ENCODE peak calls at places on chromosomes 2 and 18, in eight cellular contexts. T, C, U, Q, E, N, R and Z are unnamed samples.

GRCh38 chr2:165305391-165306096 is 66.3 kb downstream of the SCN2A start:
- DNase-seq in E (no peak), T (no peak), U (no peak), R (no peak), Q (no peak), C (no peak), N (no peak), Z (no peak)

GRCh38 chr2:67313536-67313935 is 83.6 kb upstream of the ETAA1 start:
- DNase-seq in U (no peak), R (no peak), N (no peak), E (no peak), Q (no peak), C (no peak), T (no peak), Z (no peak)

GRCh38 chr2:180694445-180695421 is 285.7 kb upstream of the UBE2E3 start:
- DNase-seq in N (no peak), E (no peak), T (no peak), Q (peak), C (no peak), U (no peak), R (no peak), Z (no peak)

GRCh38 chr2:177667626-177668025 is 275.1 kb downstream of the AGPS start:
- DNase-seq in Q (peak), C (no peak), E (no peak), T (no peak), R (no peak), U (no peak), N (peak), Z (no peak)

GRCh38 chr18:43661570-43661969 is 384.3 kb upstream of the SYT4 start:
- DNase-seq in E (peak), C (no peak), N (peak), T (peak), R (no peak), Q (peak), U (no peak), Z (no peak)

GRCh38 chr18:40346146-40346545 is 1608.9 kb upstream of the PIK3C3 start:
- DNase-seq in E (no peak), U (no peak), C (no peak), Q (peak), R (no peak), N (no peak), T (no peak), Z (no peak)

GRCh38 chr18:65750421-65751144 is at the start of gene CDH7:
- DNase-seq in U (no peak), R (peak), E (no peak), Q (no peak), C (no peak), N (no peak), T (peak), Z (no peak)

GRCh38 chr2:230674401-230674800 is 38.2 kb upstream of the CAB39 start:
- DNase-seq in C (no peak), N (no peak), E (no peak), Q (no peak), T (no peak), U (no peak), R (no peak), Z (no peak)

GRCh38 chr2:105215586-105216192 is 25.9 kb upstream of the GPR45 start:
- DNase-seq in R (no peak), T (no peak), Q (no peak), U (no peak), C (no peak), E (no peak), N (no peak), Z (no peak)

GRCh38 chr2:232871835-232872736 is 2.0 kb downstream of the SNORC start:
- DNase-seq in R (no peak), T (no peak), Q (no peak), E (no peak), C (no peak), U (peak), N (no peak), Z (peak)

GRCh38 chr2:207765541-207765940 is 4.2 kb downstream of the FZD5 start:
- DNase-seq in R (peak), E (no peak), U (no peak), C (no peak), N (peak), T (peak), Q (no peak), Z (no peak)

GRCh38 chr2:101267671-101268656 is 15.3 kb downstream of the CNOT11 start:
- DNase-seq in E (no peak), Q (no peak), N (no peak), T (no peak), C (no peak), R (no peak), U (no peak), Z (no peak)

DNA sequence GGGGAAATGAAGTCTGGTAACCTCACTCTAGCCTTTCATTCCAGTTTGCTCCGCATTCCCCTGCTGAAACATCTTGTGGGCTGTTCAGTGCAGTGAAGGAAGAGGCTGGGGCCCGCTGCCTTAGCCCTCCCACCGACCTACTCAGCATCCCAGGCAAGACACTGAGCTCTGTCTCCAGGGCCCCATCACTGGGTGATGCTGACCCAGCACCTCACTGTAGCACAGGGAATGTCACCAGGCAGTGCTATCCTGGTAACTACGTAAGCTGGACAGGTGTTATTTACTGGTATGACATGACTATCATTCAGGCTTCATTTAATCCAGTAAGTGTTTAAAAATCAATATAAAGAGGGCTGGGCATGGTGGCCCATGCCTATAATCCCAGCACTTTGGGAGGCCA is 101.0 kb upstream of the NFU1 start:
- DNase-seq in U (no peak), R (no peak), Q (no peak), E (no peak), C (no peak), N (no peak), T (no peak), Z (no peak)
- TF ChIP-seq CTCF in U (no peak), R (no peak), Q (no peak), E (no peak), C (no peak), N (no peak), T (no peak), Z (no peak)

GRCh38 chr18:23825496-23825895 is 136.2 kb downstream of the LAMA3 start:
- DNase-seq in E (no peak), U (no peak), R (no peak), Q (no peak), N (no peak), C (no peak), T (no peak), Z (no peak)

GRCh38 chr18:23825978-23826405 is 136.7 kb downstream of the LAMA3 start:
- DNase-seq in R (no peak), T (no peak), C (peak), Q (peak), E (no peak), N (no peak), U (peak), Z (peak)

GRCh38 chr18:23827681-23828080 is 138.4 kb downstream of the LAMA3 start:
- DNase-seq in T (no peak), R (no peak), U (no peak), C (no peak), N (no peak), E (no peak), Q (no peak), Z (no peak)

GRCh38 chr18:23828426-23828825 is 139.2 kb downstream of the LAMA3 start:
- DNase-seq in Q (peak), N (peak), C (no peak), R (no peak), E (peak), T (no peak), U (no peak), Z (no peak)

DNA sequence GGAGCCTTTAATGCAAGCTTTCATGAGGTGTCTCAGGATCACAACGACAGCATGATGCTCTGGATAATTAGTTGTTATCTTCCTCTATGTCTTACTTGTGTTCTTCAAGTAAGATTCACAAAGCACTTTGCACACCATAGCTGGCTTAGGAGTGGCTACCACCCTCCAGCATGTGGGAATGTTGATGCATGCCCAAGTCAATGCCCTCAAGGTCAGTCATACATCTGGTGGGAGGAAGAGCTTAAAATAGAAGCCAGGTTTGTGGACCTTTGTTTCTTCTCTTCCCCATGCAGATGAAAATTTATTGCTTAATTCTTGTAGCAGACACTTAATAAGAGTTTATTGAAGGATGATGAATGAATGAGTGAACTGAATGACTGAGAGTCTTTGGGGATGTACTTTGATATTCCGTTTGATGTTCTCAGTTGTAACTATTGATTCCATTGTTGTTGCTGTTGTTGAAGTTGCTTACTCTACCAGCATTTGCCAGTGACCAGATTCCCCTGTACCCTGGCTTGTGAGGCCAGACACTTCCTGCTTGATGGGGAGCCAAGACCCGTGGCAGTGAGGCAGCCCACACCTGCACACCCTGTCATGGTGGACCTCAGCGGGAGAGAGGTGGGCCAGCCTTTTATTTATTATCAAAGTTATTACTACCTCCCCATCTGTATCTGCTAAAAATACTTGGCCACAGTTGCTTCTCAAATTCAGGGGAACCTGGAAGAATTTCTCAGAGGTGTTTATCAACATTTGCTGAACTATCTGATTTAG is 137.8 kb downstream of the LAMA3 start:
- DNase-seq in U (no peak), E (no peak), Q (no peak), T (no peak), C (no peak), N (no peak), R (no peak), Z (no peak)
- H3K4me3 ChIP-seq in U (no peak), E (no peak), Q (no peak), T (no peak), C (no peak), N (no peak), R (no peak), Z (no peak)

GRCh38 chr2:16112251-16112971 is 172.1 kb downstream of the MYCN start:
- DNase-seq in R (no peak), N (no peak), T (no peak), E (no peak), U (no peak), C (no peak), Q (no peak), Z (no peak)
- TF ChIP-seq CTCF in R (no peak), N (no peak), T (no peak), E (no peak), U (no peak), C (no peak), Q (no peak), Z (no peak)

GRCh38 chr2:23208339-23208738 is 176.6 kb upstream of the KLHL29 start:
- DNase-seq in E (no peak), N (no peak), R (no peak), Q (no peak), T (no peak), C (no peak), U (no peak), Z (no peak)
- H3K4me3 ChIP-seq in E (no peak), N (no peak), R (no peak), Q (no peak), T (no peak), C (no peak), U (no peak), Z (no peak)

DNA sequence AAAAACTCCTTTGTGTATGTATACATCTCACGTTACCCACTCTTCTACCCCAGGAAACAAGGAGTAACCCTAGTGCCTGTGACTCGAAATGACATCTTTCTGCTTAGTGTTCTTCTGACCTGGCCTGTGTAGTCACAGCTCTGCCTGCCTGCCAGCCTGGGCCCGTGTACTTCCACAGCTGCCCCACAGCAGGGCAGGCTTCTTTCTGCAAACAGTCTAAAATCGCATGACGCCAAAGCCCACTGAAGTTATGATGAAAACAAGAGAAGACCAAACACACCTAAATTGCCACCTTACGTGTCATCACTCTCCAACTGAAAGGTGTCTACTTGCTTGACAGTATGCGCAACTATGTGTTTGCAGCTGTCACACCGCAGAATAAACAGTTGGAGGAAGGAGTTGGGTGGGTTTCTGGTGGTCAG is 1.5 kb downstream of the GAREM1 start:
- DNase-seq in Q (peak), R (peak), U (peak), E (peak), T (peak), N (peak), C (peak), Z (peak)
- TF ChIP-seq CTCF in Q (no peak), R (peak), U (peak), E (peak), T (peak), N (no peak), C (no peak), Z (peak)

GRCh38 chr2:142914507-142915313 is 37.2 kb downstream of the KYNU start:
- DNase-seq in T (no peak), N (no peak), R (no peak), E (no peak), Q (no peak), U (no peak), C (no peak), Z (no peak)
- H3K4me3 ChIP-seq in T (no peak), N (no peak), R (no peak), E (no peak), Q (no peak), U (no peak), C (no peak), Z (no peak)

DNA sequence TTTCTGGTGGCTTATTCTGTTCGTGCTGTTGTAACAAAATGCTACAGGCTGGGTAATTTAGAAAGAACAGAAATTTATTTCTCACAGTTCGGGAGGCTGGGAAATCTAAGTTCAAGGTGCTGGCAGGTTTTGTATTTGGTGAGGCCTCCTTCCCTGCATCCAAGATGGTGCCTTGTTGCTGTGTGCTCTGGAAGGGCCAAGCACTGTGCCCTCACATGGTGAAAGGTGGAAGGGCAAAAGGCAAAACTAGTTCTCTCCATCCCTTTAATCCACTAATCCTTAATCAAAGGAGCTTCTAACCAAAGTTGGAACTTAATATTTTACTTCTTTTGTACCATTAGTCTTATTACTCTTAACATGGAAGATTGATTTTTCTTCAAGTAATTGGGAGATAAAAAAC is 7.4 kb downstream of the MRPL19 start:
- DNase-seq in T (no peak), U (no peak), Q (no peak), R (no peak), C (no peak), E (no peak), N (no peak), Z (no peak)
- TF ChIP-seq CTCF in T (peak), U (no peak), Q (no peak), R (no peak), C (no peak), E (peak), N (no peak), Z (no peak)

DNA sequence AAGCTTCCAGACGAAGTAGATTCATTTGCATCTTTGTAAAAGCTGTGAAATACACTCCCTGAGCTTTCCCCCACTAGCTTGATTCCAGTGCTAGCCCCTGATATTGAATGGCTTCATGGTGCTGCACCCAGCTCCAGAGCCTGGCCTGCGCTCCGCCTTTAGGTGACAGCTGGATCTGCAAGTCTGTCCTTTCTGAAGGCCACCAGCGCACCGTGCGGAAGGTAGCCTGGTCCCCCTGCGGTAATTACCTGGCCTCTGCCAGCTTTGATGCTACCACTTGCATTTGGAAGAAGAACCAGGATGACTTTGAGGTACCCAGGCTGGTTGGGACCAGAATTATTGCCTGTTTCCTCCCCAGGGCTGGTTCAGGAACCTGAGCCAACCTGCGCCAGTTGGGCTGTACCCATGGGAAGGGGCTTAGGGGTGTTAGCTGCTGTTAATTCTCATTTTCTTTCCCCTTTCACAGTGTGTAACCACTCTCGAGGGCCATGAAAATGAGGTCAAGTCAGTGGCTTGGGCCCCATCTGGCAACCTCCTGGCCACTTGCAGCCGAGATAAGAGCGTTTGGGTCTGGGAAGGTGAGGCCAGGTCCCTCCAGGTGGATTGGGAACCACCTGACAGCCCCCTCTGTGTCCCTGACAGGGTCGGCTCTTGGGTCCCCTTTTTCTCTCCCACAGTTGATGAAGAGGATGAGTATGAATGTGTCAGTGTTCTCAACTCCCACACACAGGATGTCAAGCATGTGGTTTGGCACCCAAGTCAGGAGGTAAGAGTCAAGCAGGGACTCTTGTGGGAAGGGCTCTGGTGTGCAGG is 1.3 kb downstream of the CIAO1 start:
- DNase-seq in N (peak), U (no peak), C (no peak), Q (peak), R (peak), T (peak), E (peak), Z (no peak)
- H3K4me3 ChIP-seq in N (peak), U (peak), C (no peak), Q (no peak), R (peak), T (peak), E (peak), Z (peak)